ENCODE peak calls at places on chromosomes 7 and 10, in five cellular contexts. F, U, G, V and D are unnamed samples.

GRCh38 chr10:77030915-77031425 is 606.6 kb downstream of the KCNMA1 start:
- DNase-seq in F (no peak), U (no peak), G (no peak), V (no peak), D (no peak)

GRCh38 chr7:24069751-24070150 is 214.2 kb upstream of the NPY start:
- DNase-seq in F (no peak), U (no peak), G (no peak), V (no peak), D (no peak)

GRCh38 chr7:97671571-97671970 is 60.3 kb upstream of the TAC1 start:
- DNase-seq in F (no peak), U (no peak), G (no peak), V (no peak), D (no peak)

GRCh38 chr10:78937388-78937787 is 131.4 kb upstream of the ZMIZ1 start:
- DNase-seq in F (no peak), U (no peak), G (no peak), V (no peak), D (no peak)

GRCh38 chr7:100865971-100866720 is 1.0 kb upstream of the TRIP6 start:
- DNase-seq in F (no peak), U (peak), G (no peak), V (peak), D (peak)

GRCh38 chr10:100569687-100570517 is 34.2 kb downstream of the HIF1AN start:
- DNase-seq in F (no peak), U (no peak), G (peak), V (no peak), D (peak)

GRCh38 chr7:146449625-146450024 is 333.0 kb downstream of the CNTNAP2 start:
- DNase-seq in F (no peak), U (no peak), G (no peak), V (no peak), D (no peak)

GRCh38 chr10:110916554-110917346 is 2.2 kb downstream of the BBIP1 start:
- DNase-seq in F (peak), U (no peak), G (no peak), V (no peak), D (no peak)

GRCh38 chr10:34262965-34263364 is 552.1 kb downstream of the PARD3 start:
- DNase-seq in F (no peak), U (no peak), G (no peak), V (no peak), D (no peak)